ENCODE peak calls at places on chromosomes 16 and 17, in four cellular contexts. B, F, I and X are unnamed samples.

GRCh38 chr16:1279945-1280589 is 24.2 kb downstream of the TPSD1 start:
- DNase-seq in B (no peak), F (no peak), I (no peak), X (no peak)

GRCh38 chr16:12544477-12545291 is 259.0 kb downstream of the CPPED1 start:
- DNase-seq in B (no peak), F (no peak), I (no peak), X (no peak)

GRCh38 chr17:67280279-67280678 is 35.3 kb upstream of the HELZ start:
- DNase-seq in B (no peak), F (no peak), I (no peak), X (no peak)

GRCh38 chr16:55146939-55147338 is 177.1 kb upstream of the IRX6 start:
- DNase-seq in B (no peak), F (no peak), I (no peak), X (no peak)

GRCh38 chr17:49393491-49394255 is 21.0 kb downstream of the PHB1 start:
- DNase-seq in B (no peak), F (no peak), I (no peak), X (no peak)

GRCh38 chr16:77225182-77225581 is 26.0 kb downstream of the SYCE1L start:
- DNase-seq in B (no peak), F (no peak), I (no peak), X (no peak)

GRCh38 chr16:17404903-17405691 is 65.7 kb downstream of the XYLT1 start:
- DNase-seq in B (no peak), F (no peak), I (no peak), X (no peak)

GRCh38 chr16:1639282-1639681 is 27.1 kb downstream of the CRAMP1 start:
- DNase-seq in B (no peak), F (no peak), I (no peak), X (no peak)

GRCh38 chr17:34721326-34721725 is 141.9 kb downstream of the TMEM132E start:
- DNase-seq in B (no peak), F (no peak), I (peak), X (no peak)

GRCh38 chr16:57479422-57480126 is 6.7 kb downstream of the DOK4 start:
- DNase-seq in B (no peak), F (peak), I (peak), X (no peak)

GRCh38 chr17:16478693-16479092 is 13.3 kb downstream of the LRRC75A start:
- DNase-seq in B (no peak), F (no peak), I (no peak), X (no peak)

GRCh38 chr17:41970901-41971331 is 4.3 kb downstream of the CNP start:
- DNase-seq in B (no peak), F (no peak), I (no peak), X (no peak)

GRCh38 chr16:3907586-3907985 is 27.1 kb upstream of the CREBBP start:
- DNase-seq in B (no peak), F (no peak), I (peak), X (no peak)

GRCh38 chr16:88289001-88289400 is 93.8 kb upstream of the ZNF469 start:
- DNase-seq in B (no peak), F (no peak), I (no peak), X (no peak)

GRCh38 chr17:77385750-77386501 is 245.2 kb downstream of the SEC14L1 start:
- DNase-seq in B (no peak), F (no peak), I (no peak), X (no peak)

GRCh38 chr17:15262291-15263205 is 2.6 kb downstream of the PMP22 start:
- DNase-seq in B (no peak), F (peak), I (peak), X (no peak)

GRCh38 chr16:57797526-57798266 is 4.6 kb downstream of the KIFC3 start:
- DNase-seq in B (no peak), F (peak), I (peak), X (no peak)

GRCh38 chr16:75702247-75702646 is 986 bp upstream of the DUXB start:
- DNase-seq in B (no peak), F (no peak), I (peak), X (no peak)

GRCh38 chr16:12062343-12063003 is 85.9 kb downstream of the SNX29 start:
- DNase-seq in B (no peak), F (no peak), I (peak), X (no peak)

GRCh38 chr17:5485270-5486205 is at the start of gene DERL2:
- DNase-seq in B (no peak), F (no peak), I (peak), X (no peak)

GRCh38 chr17:15918261-15918660 is 26.7 kb upstream of the ADORA2B start:
- DNase-seq in B (no peak), F (no peak), I (no peak), X (no peak)

GRCh38 chr17:69443138-69443537 is 28.6 kb downstream of the MAP2K6 start:
- DNase-seq in B (no peak), F (no peak), I (no peak), X (no peak)

GRCh38 chr17:29158096-29158495 is 22.1 kb downstream of the MYO18A start:
- DNase-seq in B (no peak), F (no peak), I (no peak), X (no peak)

GRCh38 chr16:3106205-3106928 is 6.0 kb upstream of the ZNF205 start:
- DNase-seq in B (peak), F (peak), I (peak), X (peak)

GRCh38 chr16:8931864-8932263 is 31.8 kb downstream of the USP7 start:
- DNase-seq in B (peak), F (peak), I (no peak), X (no peak)

GRCh38 chr16:75593825-75594820 is 27.9 kb downstream of the GABARAPL2 start:
- DNase-seq in B (no peak), F (no peak), I (no peak), X (no peak)

GRCh38 chr17:17433260-17433659 is 43.5 kb upstream of the MED9 start:
- DNase-seq in B (no peak), F (no peak), I (no peak), X (no peak)

GRCh38 chr16:87498324-87499188 is 5.7 kb upstream of the ZCCHC14 start:
- DNase-seq in B (no peak), F (no peak), I (no peak), X (no peak)

GRCh38 chr16:11613381-11614303 is 26.9 kb upstream of the LITAF start:
- DNase-seq in B (no peak), F (no peak), I (no peak), X (no peak)

GRCh38 chr16:75774197-75774596 is 47.9 kb upstream of the CPHXL start:
- DNase-seq in B (no peak), F (no peak), I (no peak), X (no peak)

GRCh38 chr17:76562734-76563148 is 22.9 kb downstream of the PRCD start:
- DNase-seq in B (no peak), F (no peak), I (no peak), X (no peak)

GRCh38 chr17:43094129-43094834 is 30.9 kb downstream of the BRCA1 start:
- DNase-seq in B (no peak), F (no peak), I (no peak), X (no peak)

GRCh38 chr16:14202697-14203096 is 131.6 kb downstream of the MRTFB start:
- DNase-seq in B (no peak), F (no peak), I (peak), X (no peak)

GRCh38 chr16:57809843-57810196 is 7.5 kb upstream of the KIFC3 start:
- DNase-seq in B (no peak), F (no peak), I (no peak), X (no peak)

GRCh38 chr17:67212716-67213417 is 32.1 kb downstream of the HELZ start:
- DNase-seq in B (no peak), F (no peak), I (no peak), X (no peak)

GRCh38 chr17:60155815-60156214 is 6.0 kb downstream of the CA4 start:
- DNase-seq in B (no peak), F (no peak), I (no peak), X (no peak)

GRCh38 chr17:82170412-82170961 is 42.2 kb downstream of the CCDC57 start:
- DNase-seq in B (no peak), F (no peak), I (no peak), X (no peak)